ENCODE peak calls at places on chromosomes 16 and 17, in six cellular contexts. E, L, I, N, M and J are unnamed samples.

GRCh38 chr16:30761427-30761927 is 385 bp downstream of the CFAP119 start:
- DNase-seq in E (peak), L (no peak), I (no peak), N (no peak), M (peak), J (no peak)

GRCh38 chr17:70773210-70773609 is 603.9 kb downstream of the KCNJ2 start:
- DNase-seq in E (no peak), L (no peak), I (no peak), N (no peak), M (no peak), J (no peak)

GRCh38 chr17:17780941-17781590 is 55.7 kb downstream of the SREBF1 start:
- DNase-seq in E (peak), L (no peak), I (peak), N (no peak), M (no peak), J (peak)

GRCh38 chr16:29978564-29979270 is 5.0 kb downstream of the TAOK2 start:
- DNase-seq in E (no peak), L (no peak), I (peak), N (no peak), M (no peak), J (no peak)

GRCh38 chr17:1109606-1110523 is 69.9 kb downstream of the ABR start:
- DNase-seq in E (peak), L (no peak), I (no peak), N (no peak), M (no peak), J (no peak)

GRCh38 chr17:13374203-13375143 is 227.3 kb downstream of the HS3ST3A1 start:
- DNase-seq in E (no peak), L (no peak), I (no peak), N (no peak), M (no peak), J (peak)

GRCh38 chr17:17783825-17784598 is 52.8 kb downstream of the SREBF1 start:
- DNase-seq in E (peak), L (peak), I (peak), N (no peak), M (no peak), J (peak)

GRCh38 chr17:901964-902363 is 77.6 kb downstream of the NXN start:
- DNase-seq in E (no peak), L (no peak), I (no peak), N (no peak), M (no peak), J (no peak)

GRCh38 chr17:80992077-80992947 is 671 bp downstream of the CHMP6 start:
- DNase-seq in E (peak), L (no peak), I (no peak), N (no peak), M (no peak), J (no peak)

GRCh38 chr17:64343833-64344637 is 46.6 kb downstream of the PECAM1 start:
- DNase-seq in E (no peak), L (no peak), I (peak), N (no peak), M (peak), J (no peak)

GRCh38 chr17:13480877-13481276 is 120.9 kb downstream of the HS3ST3A1 start:
- DNase-seq in E (no peak), L (no peak), I (no peak), N (no peak), M (no peak), J (no peak)

GRCh38 chr17:21460358-21460757 is 84.2 kb downstream of the KCNJ12 start:
- DNase-seq in E (no peak), L (no peak), I (no peak), N (no peak), M (no peak), J (no peak)

GRCh38 chr17:35765086-35765710 is 4.5 kb downstream of the C17orf50 start:
- DNase-seq in E (no peak), L (no peak), I (no peak), N (no peak), M (no peak), J (no peak)

GRCh38 chr16:29154676-29155121 is 169.8 kb downstream of the LAT start:
- DNase-seq in E (no peak), L (no peak), I (no peak), N (no peak), M (no peak), J (no peak)

GRCh38 chr16:11254913-11255736 is 879 bp downstream of the SOCS1 start:
- DNase-seq in E (no peak), L (no peak), I (peak), N (no peak), M (peak), J (no peak)

GRCh38 chr17:47660064-47660492 is 10.4 kb downstream of the KPNB1 start:
- DNase-seq in E (no peak), L (no peak), I (no peak), N (no peak), M (no peak), J (no peak)

GRCh38 chr16:50185005-50185505 is 31.9 kb downstream of the TENT4B start:
- DNase-seq in E (no peak), L (no peak), I (no peak), N (no peak), M (peak), J (no peak)

GRCh38 chr17:39239640-39240314 is 14.0 kb upstream of the STAC2 start:
- DNase-seq in E (peak), L (no peak), I (no peak), N (peak), M (peak), J (peak)

GRCh38 chr17:77324227-77324626 is 183.5 kb downstream of the SEC14L1 start:
- DNase-seq in E (peak), L (peak), I (peak), N (no peak), M (no peak), J (no peak)
- H3K27ac ChIP-seq in E (no peak), L (peak), I (peak), N (peak), M (peak), J (peak)

DNA sequence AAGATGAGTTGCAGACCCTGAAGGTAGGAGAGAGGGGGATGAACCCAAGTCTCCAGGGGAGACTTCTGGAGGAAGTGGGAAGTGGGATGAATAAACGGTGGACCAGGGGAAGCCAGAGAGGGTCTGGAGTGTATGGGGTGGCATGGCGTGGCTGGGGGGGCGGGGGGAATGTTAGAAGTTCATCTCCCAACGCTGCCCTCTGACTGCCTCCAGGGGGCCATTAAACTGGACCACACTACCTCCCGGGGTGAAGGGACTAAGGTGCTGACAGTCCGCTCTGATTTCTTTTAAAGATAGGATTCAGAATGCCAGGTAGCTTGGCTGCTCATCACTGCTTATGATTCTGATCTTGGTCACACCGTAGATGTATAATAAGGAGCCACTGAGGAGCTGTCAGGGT is 21.2 kb downstream of the ST3GAL2 start:
- DNase-seq in E (no peak), L (no peak), I (no peak), N (no peak), M (no peak), J (no peak)
- H3K27ac ChIP-seq in E (no peak), L (no peak), I (no peak), N (no peak), M (no peak), J (no peak)

GRCh38 chr17:30068465-30068864 is 48.2 kb upstream of the NSRP1 start:
- DNase-seq in E (no peak), L (no peak), I (no peak), N (no peak), M (no peak), J (no peak)
- H3K27ac ChIP-seq in E (no peak), L (no peak), I (no peak), N (no peak), M (no peak), J (no peak)

GRCh38 chr17:28861393-28862203 is 6.8 kb downstream of the ERAL1 start:
- DNase-seq in E (peak), L (no peak), I (no peak), N (no peak), M (no peak), J (no peak)

GRCh38 chr17:28862497-28862896 is 7.7 kb downstream of the ERAL1 start:
- DNase-seq in E (no peak), L (no peak), I (no peak), N (no peak), M (no peak), J (no peak)

GRCh38 chr17:28867276-28867675 is 12.5 kb downstream of the ERAL1 start:
- DNase-seq in E (no peak), L (no peak), I (no peak), N (no peak), M (no peak), J (no peak)

GRCh38 chr17:28864991-28865849 is 10.4 kb downstream of the ERAL1 start:
- DNase-seq in E (no peak), L (no peak), I (no peak), N (no peak), M (no peak), J (no peak)

DNA sequence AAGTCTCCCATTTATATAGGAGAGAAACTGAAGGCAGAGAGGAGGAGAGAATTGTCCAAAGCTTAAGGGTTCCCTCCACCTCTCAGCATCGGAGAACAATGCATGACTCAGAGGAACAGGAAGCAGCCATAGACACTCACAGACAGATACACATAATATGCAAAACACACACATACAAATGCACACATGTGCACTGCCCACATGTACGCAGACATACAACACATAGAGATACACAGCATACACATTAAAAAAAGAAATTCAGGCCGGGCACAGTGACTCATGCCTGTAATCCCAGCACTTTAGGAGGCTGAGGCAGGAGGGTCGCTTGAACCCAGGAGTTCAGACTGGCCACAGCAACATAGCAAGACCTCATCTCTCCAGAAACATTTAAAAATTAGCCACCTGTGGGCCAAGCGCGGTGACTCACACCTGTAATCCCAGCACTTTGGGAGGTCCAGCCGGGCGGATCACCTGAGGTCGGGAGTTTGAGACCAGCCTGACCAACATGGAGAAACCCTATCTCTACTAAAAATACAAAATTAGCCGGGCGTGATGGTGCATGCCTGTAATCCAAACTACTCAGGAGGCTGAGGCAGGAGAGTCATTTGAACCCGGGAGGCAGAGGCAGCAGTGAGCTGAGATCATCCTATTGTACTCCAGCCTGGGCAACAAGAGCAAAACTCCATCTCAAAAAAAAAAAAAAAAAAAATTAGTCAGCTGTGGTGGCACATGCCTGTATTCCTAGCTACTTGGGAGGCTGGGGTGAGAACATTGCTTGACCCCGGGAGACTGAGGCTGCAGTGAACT is 11.3 kb downstream of the ERAL1 start:
- DNase-seq in E (no peak), L (no peak), I (no peak), N (no peak), M (no peak), J (no peak)
- H3K27ac ChIP-seq in E (no peak), L (no peak), I (no peak), N (no peak), M (no peak), J (no peak)

DNA sequence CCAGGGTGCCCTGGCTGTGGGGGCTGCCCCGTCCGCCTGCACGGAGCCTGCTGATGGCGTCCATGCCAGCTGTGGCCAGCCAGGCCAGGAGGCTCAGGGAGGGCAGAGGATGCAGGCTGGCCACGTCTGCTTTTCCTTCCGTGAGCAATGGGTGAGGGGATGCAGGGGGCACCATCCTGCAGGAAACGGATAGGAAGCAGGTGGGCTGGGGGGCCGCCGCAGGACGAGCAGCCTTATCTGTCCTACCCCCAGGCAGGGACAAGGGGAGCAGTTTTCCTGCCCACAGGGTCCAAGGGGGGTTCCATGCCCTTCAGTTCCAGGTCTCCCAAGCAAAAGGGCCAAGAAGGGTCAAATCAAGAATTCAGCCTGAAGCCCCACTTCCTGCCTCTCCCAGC is 6.8 kb downstream of the DUS1L start:
- DNase-seq in E (no peak), L (no peak), I (no peak), N (no peak), M (no peak), J (no peak)
- H3K27ac ChIP-seq in E (no peak), L (no peak), I (no peak), N (peak), M (no peak), J (no peak)

GRCh38 chr16:82037666-82038065 is 2.6 kb downstream of the HSD17B2 start:
- DNase-seq in E (no peak), L (no peak), I (no peak), N (no peak), M (no peak), J (no peak)

GRCh38 chr16:82033006-82033405 is 2.0 kb upstream of the HSD17B2 start:
- DNase-seq in E (no peak), L (no peak), I (no peak), N (no peak), M (no peak), J (no peak)

GRCh38 chr16:82037251-82037650 is 2.2 kb downstream of the HSD17B2 start:
- DNase-seq in E (no peak), L (no peak), I (no peak), N (no peak), M (no peak), J (no peak)

GRCh38 chr16:82033683-82034300 is 1.3 kb upstream of the HSD17B2 start:
- DNase-seq in E (no peak), L (no peak), I (no peak), N (no peak), M (no peak), J (no peak)

GRCh38 chr16:82034981-82035612 is at the start of gene HSD17B2:
- DNase-seq in E (no peak), L (no peak), I (no peak), N (no peak), M (peak), J (no peak)
- H3K27ac ChIP-seq in E (no peak), L (no peak), I (no peak), N (no peak), M (no peak), J (no peak)